ENCODE peak calls at places on chromosome 14, in six cellular contexts. D is body of pancreas; B is transverse colon; L is CD4-positive, alpha-beta T cell; J is IMR-90; X is kidney epithelial cell. C is an unnamed sample.

GRCh38 chr14:39366460-39367386 is 65.5 kb downstream of the FBXO33 start:
- DNase-seq in X (no peak), D (no peak), J (no peak), B (no peak), L (no peak), C (no peak)

GRCh38 chr14:20734079-20734806 is 11.4 kb upstream of the EDDM3A start:
- DNase-seq in X (no peak), D (no peak), J (no peak), L (no peak), B (no peak), C (no peak)

GRCh38 chr14:96176811-96177211 is 27.8 kb upstream of the BDKRB2 start:
- DNase-seq in J (peak), L (no peak), D (peak), B (no peak), X (no peak), C (peak)

GRCh38 chr14:30256627-30257026 is 302.3 kb upstream of the G2E3 start:
- DNase-seq in X (no peak), J (no peak), B (no peak), D (no peak), L (no peak), C (no peak)

GRCh38 chr14:100022772-100023451 is 42.3 kb upstream of the EVL start:
- DNase-seq in L (no peak), J (peak), X (peak), B (no peak), D (no peak), C (peak)

GRCh38 chr14:65195042-65195719 is 92.9 kb upstream of the MAX start:
- DNase-seq in L (no peak), J (no peak), X (no peak), D (no peak), B (no peak), C (no peak)

GRCh38 chr14:28773917-28774691 is 7.5 kb downstream of the FOXG1 start:
- DNase-seq in J (peak), D (no peak), X (no peak), L (no peak), B (no peak), C (no peak)

GRCh38 chr14:101586531-101587402 is 25.5 kb downstream of the DIO3 start:
- DNase-seq in B (no peak), X (no peak), D (no peak), L (no peak), J (no peak), C (peak)

GRCh38 chr14:66359500-66359899 is 126.7 kb upstream of the CCDC196 start:
- DNase-seq in X (peak), B (no peak), L (no peak), D (peak), J (peak), C (no peak)

GRCh38 chr14:67526181-67526580 is 6.9 kb upstream of the PLEKHH1 start:
- DNase-seq in J (no peak), X (no peak), D (no peak), B (no peak), L (no peak), C (no peak)

GRCh38 chr14:74519316-74520074 is 25.9 kb downstream of the ISCA2 start:
- DNase-seq in X (no peak), L (no peak), D (no peak), B (no peak), J (no peak), C (peak)

GRCh38 chr14:74592476-74593191 is 19.4 kb downstream of the LTBP2 start:
- DNase-seq in X (no peak), L (no peak), D (no peak), B (no peak), J (no peak), C (no peak)

GRCh38 chr14:80364274-80364673 is 153.0 kb upstream of the DIO2 start:
- DNase-seq in L (no peak), B (no peak), D (no peak), J (peak), X (no peak), C (no peak)

GRCh38 chr14:20603813-20604212 is 12.6 kb upstream of the RNASE12 start:
- DNase-seq in L (no peak), D (no peak), J (no peak), B (no peak), X (no peak), C (no peak)

GRCh38 chr14:89625208-89625987 is 208.4 kb upstream of the FOXN3 start:
- DNase-seq in L (no peak), B (no peak), J (no peak), X (no peak), D (peak), C (no peak)

GRCh38 chr14:90382491-90383125 is 14.2 kb upstream of the CALM1 start:
- DNase-seq in X (no peak), L (peak), D (peak), J (peak), B (peak), C (peak)

GRCh38 chr14:106308839-106309389 is 782.5 kb downstream of the TMEM121 start:
- DNase-seq in D (no peak), B (peak), J (no peak), X (no peak), L (peak), C (no peak)

GRCh38 chr14:23321572-23322547 is 603 bp downstream of the PABPN1 start:
- DNase-seq in L (peak), B (peak), X (no peak), D (peak), J (peak), C (peak)

GRCh38 chr14:34684578-34684977 is 29.8 kb downstream of the CFL2 start:
- DNase-seq in L (no peak), B (no peak), X (no peak), D (no peak), J (peak), C (no peak)

GRCh38 chr14:99883866-99884650 is 90.8 kb downstream of the EML1 start:
- DNase-seq in X (no peak), B (no peak), L (no peak), J (no peak), D (no peak), C (peak)

GRCh38 chr14:88937706-88938105 is 113.3 kb downstream of the TTC8 start:
- DNase-seq in D (no peak), B (no peak), X (no peak), J (peak), L (no peak), C (peak)

GRCh38 chr14:72164420-72165150 is 232.4 kb downstream of the RGS6 start:
- DNase-seq in X (no peak), D (no peak), B (no peak), J (no peak), L (no peak), C (no peak)

GRCh38 chr14:22614240-22614799 is 16.2 kb downstream of the ABHD4 start:
- DNase-seq in B (no peak), X (peak), L (no peak), D (peak), J (peak), C (peak)

GRCh38 chr14:54447231-54447692 is 6.1 kb upstream of the CNIH1 start:
- DNase-seq in L (no peak), D (no peak), X (no peak), B (peak), J (peak), C (no peak)

GRCh38 chr14:73249108-73249507 is 11.8 kb downstream of the PAPLN start:
- DNase-seq in B (no peak), X (no peak), D (no peak), L (no peak), J (no peak), C (peak)

GRCh38 chr14:99268776-99269510 is 3.1 kb downstream of the BCL11B start:
- DNase-seq in B (no peak), L (no peak), D (no peak), J (no peak), X (no peak), C (peak)

GRCh38 chr14:99737451-99737951 is 53.4 kb downstream of the CYP46A1 start:
- DNase-seq in L (no peak), X (no peak), B (no peak), J (no peak), D (peak), C (peak)

GRCh38 chr14:32883189-32883588 is 55.5 kb upstream of the NPAS3 start:
- DNase-seq in B (no peak), D (no peak), X (no peak), L (no peak), J (no peak), C (no peak)

GRCh38 chr14:64363265-64363840 is 24.8 kb upstream of the MTHFD1 start:
- DNase-seq in B (no peak), J (peak), X (no peak), L (no peak), D (no peak), C (peak)

GRCh38 chr14:61375218-61375617 is 53.8 kb downstream of the PRKCH start:
- DNase-seq in L (no peak), J (no peak), B (no peak), D (no peak), X (no peak), C (no peak)

GRCh38 chr14:81205639-81206038 is 15.1 kb downstream of the GTF2A1 start:
- DNase-seq in B (no peak), L (no peak), D (no peak), X (no peak), J (peak), C (no peak)

GRCh38 chr14:102049258-102050025 is 37.4 kb downstream of the HSP90AA1 start:
- DNase-seq in J (no peak), L (no peak), D (no peak), X (no peak), B (no peak), C (peak)

GRCh38 chr14:79820866-79821535 is 390.3 kb downstream of the DIO2 start:
- DNase-seq in B (no peak), L (no peak), D (no peak), X (no peak), J (no peak), C (no peak)

GRCh38 chr14:26577711-26578110 is 20.1 kb downstream of the NOVA1 start:
- DNase-seq in B (no peak), X (no peak), J (no peak), L (no peak), D (no peak), C (no peak)

GRCh38 chr14:94716976-94717375 is 52.9 kb downstream of the GSC start:
- DNase-seq in L (no peak), B (no peak), D (no peak), J (no peak), X (no peak), C (no peak)

GRCh38 chr14:94722397-94722796 is 47.5 kb downstream of the GSC start:
- DNase-seq in B (no peak), L (no peak), J (no peak), X (no peak), D (no peak), C (no peak)

GRCh38 chr14:94713115-94713514 is 56.8 kb downstream of the GSC start:
- DNase-seq in X (no peak), L (no peak), J (no peak), D (no peak), B (no peak), C (no peak)

GRCh38 chr14:94717808-94718207 is 52.1 kb downstream of the GSC start:
- DNase-seq in D (no peak), B (no peak), X (no peak), J (no peak), L (no peak), C (no peak)
- TF ChIP-seq CTCF in D (no peak), B (no peak), X (no peak), J (no peak), L (no peak), C (peak)

GRCh38 chr14:51554953-51555352 is 96.8 kb upstream of the FRMD6 start:
- DNase-seq in B (no peak), D (no peak), J (peak), X (no peak), L (no peak), C (no peak)
- TF ChIP-seq CTCF in B (no peak), D (no peak), J (peak), X (peak), L (no peak), C (peak)

GRCh38 chr14:75884198-75884611 is 97.6 kb downstream of the TGFB3 start:
- DNase-seq in L (no peak), D (no peak), J (peak), B (no peak), X (no peak), C (peak)
- TF ChIP-seq CTCF in L (no peak), D (peak), J (peak), B (no peak), X (peak), C (peak)

DNA sequence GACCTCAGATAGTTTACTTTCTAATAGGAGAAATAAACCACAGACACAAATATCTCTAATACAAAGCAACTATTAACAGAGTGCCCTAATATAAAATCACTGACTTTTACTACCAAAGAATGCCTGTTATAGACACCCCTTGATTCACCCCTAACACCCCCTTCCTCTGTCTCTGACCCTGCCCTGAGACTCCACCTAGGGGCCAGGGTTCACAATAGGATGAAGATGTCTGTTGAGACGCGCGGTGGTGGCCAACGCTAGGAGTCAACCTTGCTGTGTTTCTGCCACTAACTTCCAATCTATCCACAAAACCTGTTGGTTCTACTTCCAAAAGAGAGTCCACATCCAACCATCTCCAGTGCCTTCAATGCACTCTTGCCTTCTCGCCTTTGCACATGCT is 10.9 kb upstream of the TC2N start:
- DNase-seq in L (no peak), X (no peak), J (no peak), D (no peak), B (no peak), C (no peak)
- TF ChIP-seq CTCF in L (no peak), X (no peak), J (no peak), D (no peak), B (no peak), C (no peak)

DNA sequence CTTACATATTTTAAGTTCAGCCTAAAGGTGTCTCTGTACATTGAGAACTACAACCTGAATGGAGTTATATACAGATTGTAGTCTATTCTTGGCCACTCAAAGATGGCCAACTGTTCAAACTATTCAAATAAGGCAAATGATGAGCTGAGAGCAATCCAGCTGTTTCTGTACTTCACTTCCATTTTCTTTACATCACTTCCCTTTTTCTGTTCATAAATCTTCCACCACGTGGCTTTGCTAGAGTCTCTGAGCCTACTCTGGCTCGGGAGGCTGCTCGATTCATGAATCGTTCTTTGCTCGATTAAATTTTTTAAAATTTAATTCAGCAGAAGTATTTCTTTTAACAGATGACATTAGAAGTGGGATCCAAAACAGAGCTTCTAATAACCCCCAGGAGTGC is 879.7 kb downstream of the GALC start:
- DNase-seq in J (no peak), B (no peak), L (no peak), X (no peak), D (no peak), C (no peak)
- TF ChIP-seq CTCF in J (no peak), B (no peak), L (no peak), X (no peak), D (no peak), C (no peak)

GRCh38 chr14:69318241-69318640 is 58.3 kb downstream of the GALNT16 start:
- DNase-seq in B (no peak), X (no peak), D (no peak), J (peak), L (no peak), C (peak)
- TF ChIP-seq CTCF in B (no peak), X (no peak), D (no peak), J (no peak), L (no peak), C (no peak)

DNA sequence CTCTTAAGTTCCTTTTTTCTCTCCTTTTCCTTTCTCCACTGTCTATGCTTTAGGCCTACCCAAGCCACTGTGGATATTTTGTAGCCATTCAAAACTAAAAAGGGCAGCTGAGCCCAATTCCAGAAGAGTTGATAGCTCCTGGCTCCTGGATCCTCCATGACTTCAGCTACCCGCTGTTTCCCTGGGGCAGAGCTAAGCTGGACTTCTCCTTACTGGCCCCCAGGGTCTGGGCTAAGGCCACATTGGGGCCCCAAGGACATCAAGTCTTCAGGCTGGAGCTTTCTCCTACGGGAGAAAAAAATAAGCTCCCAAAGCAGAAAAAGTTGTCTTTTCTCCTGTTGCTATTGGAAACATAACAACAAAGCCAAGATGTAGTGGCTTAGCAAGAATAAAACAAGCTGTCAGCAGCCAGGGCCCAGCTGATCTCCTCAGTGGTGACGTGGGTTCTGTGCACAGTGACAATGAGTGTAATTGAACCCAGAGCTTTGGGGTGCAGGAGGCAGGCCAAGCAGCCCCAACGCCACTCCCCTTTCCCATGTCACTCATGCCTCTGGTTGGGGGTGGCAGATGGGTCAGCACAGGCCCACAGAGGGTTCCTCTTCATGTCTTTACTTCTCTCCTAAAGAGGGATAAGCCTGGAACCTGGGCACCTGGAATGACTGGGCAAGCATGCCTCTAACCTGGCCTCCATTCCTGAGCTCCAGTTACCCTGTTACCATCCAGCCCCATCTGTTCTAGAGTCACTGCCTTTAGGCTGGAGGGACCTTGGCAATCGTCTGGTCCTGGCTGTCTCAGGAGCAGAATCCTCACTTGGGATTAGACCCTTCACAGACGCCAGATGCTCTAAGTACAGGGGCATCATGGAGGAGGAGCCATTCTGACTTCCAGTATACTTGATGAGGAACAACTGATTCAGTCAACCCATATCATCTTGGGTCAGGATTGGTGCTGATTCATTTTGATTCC is 171.2 kb downstream of the ZFP36L1 start:
- DNase-seq in J (peak), B (no peak), L (no peak), X (no peak), D (no peak), C (peak)
- TF ChIP-seq CTCF in J (no peak), B (no peak), L (no peak), X (no peak), D (no peak), C (no peak)

GRCh38 chr14:104282332-104283196 is 144.2 kb downstream of the KIF26A start:
- DNase-seq in L (no peak), D (peak), B (peak), J (no peak), X (no peak), C (peak)

GRCh38 chr14:104283197-104284106 is 145.1 kb downstream of the KIF26A start:
- DNase-seq in B (peak), J (no peak), X (no peak), D (peak), L (no peak), C (peak)

GRCh38 chr14:104280085-104280901 is 141.9 kb downstream of the KIF26A start:
- DNase-seq in B (no peak), X (no peak), L (no peak), J (no peak), D (peak), C (peak)

GRCh38 chr14:104281768-104282301 is 143.4 kb downstream of the KIF26A start:
- DNase-seq in L (no peak), J (no peak), X (no peak), B (peak), D (peak), C (peak)

GRCh38 chr14:104280902-104281767 is 142.7 kb downstream of the KIF26A start:
- DNase-seq in J (no peak), L (no peak), D (peak), X (no peak), B (no peak), C (peak)
- TF ChIP-seq CTCF in J (no peak), L (no peak), D (no peak), X (no peak), B (no peak), C (no peak)

GRCh38 chr14:52833891-52834290 is 42.5 kb upstream of the GNPNAT1 start:
- DNase-seq in X (no peak), D (no peak), B (no peak), L (no peak), J (no peak), C (no peak)

GRCh38 chr14:52840916-52841315 is 49.5 kb upstream of the GNPNAT1 start:
- DNase-seq in X (no peak), L (no peak), J (peak), B (no peak), D (no peak), C (peak)

GRCh38 chr14:52834440-52834842 is 43.0 kb upstream of the GNPNAT1 start:
- DNase-seq in L (no peak), D (no peak), B (no peak), X (no peak), J (peak), C (peak)

GRCh38 chr14:52837451-52837850 is 46.0 kb upstream of the GNPNAT1 start:
- DNase-seq in D (no peak), X (no peak), J (no peak), B (no peak), L (no peak), C (no peak)

GRCh38 chr14:52835122-52835903 is 43.9 kb upstream of the GNPNAT1 start:
- DNase-seq in B (no peak), X (no peak), L (no peak), D (peak), J (peak), C (peak)
- TF ChIP-seq CTCF in B (no peak), X (no peak), L (no peak), D (no peak), J (no peak), C (no peak)